ENCODE peak calls at places on chromosome 17, in four cellular contexts. One of them, this sample, is unnamed.

GRCh38 chr17:9227819-9228407 is 206.6 kb downstream of the NTN1 start:
- DNase-seq in stimulated activated CD8-positive, alpha-beta memory T cell treated with anti-CD3 and anti-CD28 coated beads, Interleukin-2, amount 100 ng/mL, for 48 hours: no peak
- DNase-seq in hippocampal formation: no peak
- DNase-seq in non-pigmented ciliary epithelial cell: no peak
- DNase-seq in this sample: no peak

GRCh38 chr17:20291853-20292252 is 175.5 kb downstream of the LGALS9B start:
- DNase-seq in hippocampal formation: no peak
- DNase-seq in non-pigmented ciliary epithelial cell: no peak
- DNase-seq in stimulated activated CD8-positive, alpha-beta memory T cell treated with anti-CD3 and anti-CD28 coated beads, Interleukin-2, amount 100 ng/mL, for 48 hours: no peak
- DNase-seq in this sample: no peak

GRCh38 chr17:59027750-59028149 is 78.9 kb downstream of the TRIM37 start:
- DNase-seq in non-pigmented ciliary epithelial cell: no peak
- DNase-seq in stimulated activated CD8-positive, alpha-beta memory T cell treated with anti-CD3 and anti-CD28 coated beads, Interleukin-2, amount 100 ng/mL, for 48 hours: no peak
- DNase-seq in hippocampal formation: no peak
- DNase-seq in this sample: no peak

GRCh38 chr17:50871369-50871768 is 5.2 kb upstream of the TOB1 start:
- DNase-seq in stimulated activated CD8-positive, alpha-beta memory T cell treated with anti-CD3 and anti-CD28 coated beads, Interleukin-2, amount 100 ng/mL, for 48 hours: no peak
- DNase-seq in hippocampal formation: no peak
- DNase-seq in non-pigmented ciliary epithelial cell: no peak
- DNase-seq in this sample: no peak

GRCh38 chr17:15210247-15210646 is 54.9 kb downstream of the PMP22 start:
- DNase-seq in non-pigmented ciliary epithelial cell: no peak
- DNase-seq in stimulated activated CD8-positive, alpha-beta memory T cell treated with anti-CD3 and anti-CD28 coated beads, Interleukin-2, amount 100 ng/mL, for 48 hours: no peak
- DNase-seq in hippocampal formation: no peak
- DNase-seq in this sample: no peak

GRCh38 chr17:47895254-47895855 is 681 bp upstream of the SP2 start:
- DNase-seq in stimulated activated CD8-positive, alpha-beta memory T cell treated with anti-CD3 and anti-CD28 coated beads, Interleukin-2, amount 100 ng/mL, for 48 hours: peak
- DNase-seq in non-pigmented ciliary epithelial cell: no peak
- DNase-seq in hippocampal formation: no peak
- DNase-seq in this sample: no peak

GRCh38 chr17:338442-339192 is 14.0 kb downstream of the RPH3AL start:
- DNase-seq in hippocampal formation: no peak
- DNase-seq in non-pigmented ciliary epithelial cell: no peak
- DNase-seq in stimulated activated CD8-positive, alpha-beta memory T cell treated with anti-CD3 and anti-CD28 coated beads, Interleukin-2, amount 100 ng/mL, for 48 hours: no peak
- DNase-seq in this sample: no peak

GRCh38 chr17:19403021-19403420 is 8.0 kb upstream of the RNF112 start:
- DNase-seq in stimulated activated CD8-positive, alpha-beta memory T cell treated with anti-CD3 and anti-CD28 coated beads, Interleukin-2, amount 100 ng/mL, for 48 hours: no peak
- DNase-seq in hippocampal formation: no peak
- DNase-seq in non-pigmented ciliary epithelial cell: no peak
- DNase-seq in this sample: no peak

GRCh38 chr17:5540321-5540720 is 44.0 kb downstream of the NLRP1 start:
- DNase-seq in hippocampal formation: no peak
- DNase-seq in stimulated activated CD8-positive, alpha-beta memory T cell treated with anti-CD3 and anti-CD28 coated beads, Interleukin-2, amount 100 ng/mL, for 48 hours: no peak
- DNase-seq in non-pigmented ciliary epithelial cell: no peak
- DNase-seq in this sample: no peak

GRCh38 chr17:76528528-76529223 is 8.8 kb downstream of the CYGB start:
- DNase-seq in non-pigmented ciliary epithelial cell: no peak
- DNase-seq in stimulated activated CD8-positive, alpha-beta memory T cell treated with anti-CD3 and anti-CD28 coated beads, Interleukin-2, amount 100 ng/mL, for 48 hours: no peak
- DNase-seq in hippocampal formation: no peak
- DNase-seq in this sample: no peak

GRCh38 chr17:44503080-44503842 is at the start of gene GPATCH8:
- DNase-seq in hippocampal formation: peak
- DNase-seq in stimulated activated CD8-positive, alpha-beta memory T cell treated with anti-CD3 and anti-CD28 coated beads, Interleukin-2, amount 100 ng/mL, for 48 hours: peak
- DNase-seq in non-pigmented ciliary epithelial cell: peak
- DNase-seq in this sample: peak

GRCh38 chr17:79988163-79988971 is 47.3 kb downstream of the TBC1D16 start:
- DNase-seq in non-pigmented ciliary epithelial cell: no peak
- DNase-seq in stimulated activated CD8-positive, alpha-beta memory T cell treated with anti-CD3 and anti-CD28 coated beads, Interleukin-2, amount 100 ng/mL, for 48 hours: no peak
- DNase-seq in hippocampal formation: no peak
- DNase-seq in this sample: no peak

GRCh38 chr17:871731-872517 is 89.8 kb downstream of the MRM3 start:
- DNase-seq in stimulated activated CD8-positive, alpha-beta memory T cell treated with anti-CD3 and anti-CD28 coated beads, Interleukin-2, amount 100 ng/mL, for 48 hours: no peak
- DNase-seq in non-pigmented ciliary epithelial cell: no peak
- DNase-seq in hippocampal formation: no peak
- DNase-seq in this sample: no peak

GRCh38 chr17:49825645-49826044 is 22.2 kb downstream of the TAC4 start:
- DNase-seq in non-pigmented ciliary epithelial cell: no peak
- DNase-seq in hippocampal formation: no peak
- DNase-seq in stimulated activated CD8-positive, alpha-beta memory T cell treated with anti-CD3 and anti-CD28 coated beads, Interleukin-2, amount 100 ng/mL, for 48 hours: no peak
- DNase-seq in this sample: no peak

GRCh38 chr17:58508341-58509067 is 5.9 kb downstream of the MTMR4 start:
- DNase-seq in hippocampal formation: no peak
- DNase-seq in non-pigmented ciliary epithelial cell: no peak
- DNase-seq in stimulated activated CD8-positive, alpha-beta memory T cell treated with anti-CD3 and anti-CD28 coated beads, Interleukin-2, amount 100 ng/mL, for 48 hours: no peak
- DNase-seq in this sample: no peak

GRCh38 chr17:9389116-9389515 is 186.5 kb downstream of the STX8 start:
- DNase-seq in stimulated activated CD8-positive, alpha-beta memory T cell treated with anti-CD3 and anti-CD28 coated beads, Interleukin-2, amount 100 ng/mL, for 48 hours: no peak
- DNase-seq in non-pigmented ciliary epithelial cell: peak
- DNase-seq in hippocampal formation: no peak
- DNase-seq in this sample: no peak

GRCh38 chr17:75364078-75364477 is 41.4 kb downstream of the GRB2 start:
- DNase-seq in hippocampal formation: no peak
- DNase-seq in stimulated activated CD8-positive, alpha-beta memory T cell treated with anti-CD3 and anti-CD28 coated beads, Interleukin-2, amount 100 ng/mL, for 48 hours: no peak
- DNase-seq in non-pigmented ciliary epithelial cell: peak
- DNase-seq in this sample: no peak

GRCh38 chr17:40615295-40615988 is 32.2 kb downstream of the SMARCE1 start:
- DNase-seq in hippocampal formation: no peak
- DNase-seq in non-pigmented ciliary epithelial cell: no peak
- DNase-seq in stimulated activated CD8-positive, alpha-beta memory T cell treated with anti-CD3 and anti-CD28 coated beads, Interleukin-2, amount 100 ng/mL, for 48 hours: no peak
- DNase-seq in this sample: no peak

GRCh38 chr17:82839617-82840292 is at the start of gene ZNF750:
- DNase-seq in non-pigmented ciliary epithelial cell: no peak
- DNase-seq in stimulated activated CD8-positive, alpha-beta memory T cell treated with anti-CD3 and anti-CD28 coated beads, Interleukin-2, amount 100 ng/mL, for 48 hours: no peak
- DNase-seq in hippocampal formation: no peak
- DNase-seq in this sample: no peak

GRCh38 chr17:5331506-5331905 is 49.4 kb downstream of the RABEP1 start:
- DNase-seq in stimulated activated CD8-positive, alpha-beta memory T cell treated with anti-CD3 and anti-CD28 coated beads, Interleukin-2, amount 100 ng/mL, for 48 hours: no peak
- DNase-seq in non-pigmented ciliary epithelial cell: peak
- DNase-seq in hippocampal formation: no peak
- DNase-seq in this sample: no peak

GRCh38 chr17:80795737-80796136 is 195.9 kb upstream of the CHMP6 start:
- DNase-seq in hippocampal formation: peak
- DNase-seq in stimulated activated CD8-positive, alpha-beta memory T cell treated with anti-CD3 and anti-CD28 coated beads, Interleukin-2, amount 100 ng/mL, for 48 hours: no peak
- DNase-seq in non-pigmented ciliary epithelial cell: no peak
- DNase-seq in this sample: peak

GRCh38 chr17:64343833-64344637 is 46.6 kb downstream of the PECAM1 start:
- DNase-seq in non-pigmented ciliary epithelial cell: peak
- DNase-seq in stimulated activated CD8-positive, alpha-beta memory T cell treated with anti-CD3 and anti-CD28 coated beads, Interleukin-2, amount 100 ng/mL, for 48 hours: no peak
- DNase-seq in hippocampal formation: peak
- DNase-seq in this sample: no peak

GRCh38 chr17:39757931-39758873 is 20.5 kb downstream of the GRB7 start:
- DNase-seq in stimulated activated CD8-positive, alpha-beta memory T cell treated with anti-CD3 and anti-CD28 coated beads, Interleukin-2, amount 100 ng/mL, for 48 hours: no peak
- DNase-seq in non-pigmented ciliary epithelial cell: no peak
- DNase-seq in hippocampal formation: no peak
- DNase-seq in this sample: no peak

GRCh38 chr17:332558-333322 is 19.9 kb downstream of the RPH3AL start:
- DNase-seq in non-pigmented ciliary epithelial cell: peak
- DNase-seq in hippocampal formation: peak
- DNase-seq in stimulated activated CD8-positive, alpha-beta memory T cell treated with anti-CD3 and anti-CD28 coated beads, Interleukin-2, amount 100 ng/mL, for 48 hours: no peak
- DNase-seq in this sample: no peak

GRCh38 chr17:73657473-73658116 is 13.3 kb upstream of the SDK2 start:
- DNase-seq in non-pigmented ciliary epithelial cell: no peak
- DNase-seq in hippocampal formation: no peak
- DNase-seq in stimulated activated CD8-positive, alpha-beta memory T cell treated with anti-CD3 and anti-CD28 coated beads, Interleukin-2, amount 100 ng/mL, for 48 hours: no peak
- DNase-seq in this sample: no peak

GRCh38 chr17:63222655-63223054 is 223.5 kb downstream of the CYB561 start:
- DNase-seq in hippocampal formation: no peak
- DNase-seq in non-pigmented ciliary epithelial cell: no peak
- DNase-seq in stimulated activated CD8-positive, alpha-beta memory T cell treated with anti-CD3 and anti-CD28 coated beads, Interleukin-2, amount 100 ng/mL, for 48 hours: no peak
- DNase-seq in this sample: no peak

GRCh38 chr17:63193827-63194226 is 227.8 kb downstream of the TANC2 start:
- DNase-seq in stimulated activated CD8-positive, alpha-beta memory T cell treated with anti-CD3 and anti-CD28 coated beads, Interleukin-2, amount 100 ng/mL, for 48 hours: no peak
- DNase-seq in non-pigmented ciliary epithelial cell: no peak
- DNase-seq in hippocampal formation: no peak
- DNase-seq in this sample: no peak

GRCh38 chr17:82305727-82306300 is 11.6 kb downstream of the CD7 start:
- DNase-seq in hippocampal formation: no peak
- DNase-seq in stimulated activated CD8-positive, alpha-beta memory T cell treated with anti-CD3 and anti-CD28 coated beads, Interleukin-2, amount 100 ng/mL, for 48 hours: no peak
- DNase-seq in non-pigmented ciliary epithelial cell: no peak
- DNase-seq in this sample: no peak

GRCh38 chr17:71187145-71187878 is 933.5 kb upstream of the SOX9 start:
- DNase-seq in non-pigmented ciliary epithelial cell: no peak
- DNase-seq in hippocampal formation: no peak
- DNase-seq in stimulated activated CD8-positive, alpha-beta memory T cell treated with anti-CD3 and anti-CD28 coated beads, Interleukin-2, amount 100 ng/mL, for 48 hours: no peak
- DNase-seq in this sample: no peak

GRCh38 chr17:2237960-2238359 is 65.6 kb downstream of the SMG6 start:
- DNase-seq in stimulated activated CD8-positive, alpha-beta memory T cell treated with anti-CD3 and anti-CD28 coated beads, Interleukin-2, amount 100 ng/mL, for 48 hours: no peak
- DNase-seq in hippocampal formation: no peak
- DNase-seq in non-pigmented ciliary epithelial cell: no peak
- DNase-seq in this sample: no peak

GRCh38 chr17:37700881-37701280 is 44.0 kb downstream of the HNF1B start:
- DNase-seq in stimulated activated CD8-positive, alpha-beta memory T cell treated with anti-CD3 and anti-CD28 coated beads, Interleukin-2, amount 100 ng/mL, for 48 hours: no peak
- DNase-seq in non-pigmented ciliary epithelial cell: no peak
- DNase-seq in hippocampal formation: no peak
- DNase-seq in this sample: no peak

This sample was measured in nucleus accumbens.